ENCODE peak calls at places on chromosomes 1 and 21, in nine cellular contexts. One of them, this sample, is unnamed.

GRCh38 chr1:116329524-116330341 is 43.3 kb upstream of the ATP1A1 start:
- DNase-seq in AG09309: no peak
- DNase-seq in AG10803: no peak
- DNase-seq in sigmoid colon: no peak
- DNase-seq in left lung: no peak
- DNase-seq in GM06990: no peak
- DNase-seq in K562: no peak
- DNase-seq in A549: no peak
- DNase-seq in cardiac muscle cell: no peak
- DNase-seq in this sample: no peak

GRCh38 chr1:247047702-247048101 is 30.9 kb downstream of the ZNF670 start:
- DNase-seq in AG09309: no peak
- DNase-seq in AG10803: no peak
- DNase-seq in sigmoid colon: no peak
- DNase-seq in left lung: no peak
- DNase-seq in GM06990: no peak
- DNase-seq in K562: no peak
- DNase-seq in A549: no peak
- DNase-seq in cardiac muscle cell: no peak
- DNase-seq in this sample: no peak

GRCh38 chr1:100323428-100324106 is 28.7 kb upstream of the CDC14A start:
- DNase-seq in AG09309: peak
- DNase-seq in AG10803: peak
- DNase-seq in sigmoid colon: no peak
- DNase-seq in left lung: no peak
- DNase-seq in GM06990: no peak
- DNase-seq in K562: no peak
- DNase-seq in A549: no peak
- DNase-seq in cardiac muscle cell: no peak
- DNase-seq in this sample: peak

GRCh38 chr1:75879985-75880384 is 52.2 kb downstream of the ASB17 start:
- DNase-seq in AG09309: no peak
- DNase-seq in AG10803: no peak
- DNase-seq in sigmoid colon: no peak
- DNase-seq in left lung: no peak
- DNase-seq in GM06990: no peak
- DNase-seq in K562: no peak
- DNase-seq in A549: no peak
- DNase-seq in cardiac muscle cell: no peak
- DNase-seq in this sample: no peak

GRCh38 chr21:35265170-35265877 is 216.2 kb upstream of the RUNX1 start:
- DNase-seq in AG09309: no peak
- DNase-seq in AG10803: peak
- DNase-seq in sigmoid colon: no peak
- DNase-seq in left lung: no peak
- DNase-seq in GM06990: no peak
- DNase-seq in K562: no peak
- DNase-seq in A549: peak
- DNase-seq in cardiac muscle cell: no peak
- DNase-seq in this sample: peak

GRCh38 chr1:81553503-81553902 is 247.2 kb upstream of the ADGRL2 start:
- DNase-seq in AG09309: no peak
- DNase-seq in AG10803: no peak
- DNase-seq in sigmoid colon: no peak
- DNase-seq in left lung: no peak
- DNase-seq in GM06990: no peak
- DNase-seq in K562: no peak
- DNase-seq in A549: no peak
- DNase-seq in cardiac muscle cell: no peak
- DNase-seq in this sample: no peak

GRCh38 chr1:232472485-232473041 is 157.4 kb downstream of the SIPA1L2 start:
- DNase-seq in AG09309: peak
- DNase-seq in AG10803: peak
- DNase-seq in sigmoid colon: no peak
- DNase-seq in left lung: no peak
- DNase-seq in GM06990: no peak
- DNase-seq in K562: no peak
- DNase-seq in A549: no peak
- DNase-seq in cardiac muscle cell: no peak
- DNase-seq in this sample: peak

GRCh38 chr1:198605426-198605825 is 33.4 kb upstream of the PTPRC start:
- DNase-seq in AG09309: no peak
- DNase-seq in AG10803: no peak
- DNase-seq in sigmoid colon: no peak
- DNase-seq in left lung: no peak
- DNase-seq in GM06990: no peak
- DNase-seq in K562: no peak
- DNase-seq in A549: no peak
- DNase-seq in cardiac muscle cell: no peak
- DNase-seq in this sample: no peak

GRCh38 chr1:177163844-177164379 is 600 bp downstream of the ASTN1 start:
- DNase-seq in AG09309: no peak
- DNase-seq in AG10803: no peak
- DNase-seq in sigmoid colon: no peak
- DNase-seq in left lung: no peak
- DNase-seq in GM06990: no peak
- DNase-seq in K562: no peak
- DNase-seq in A549: no peak
- DNase-seq in cardiac muscle cell: no peak
- DNase-seq in this sample: no peak

GRCh38 chr1:177165069-177165439 is 542 bp upstream of the ASTN1 start:
- DNase-seq in AG09309: no peak
- DNase-seq in AG10803: no peak
- DNase-seq in sigmoid colon: no peak
- DNase-seq in left lung: no peak
- DNase-seq in GM06990: no peak
- DNase-seq in K562: no peak
- DNase-seq in A549: no peak
- DNase-seq in cardiac muscle cell: no peak
- DNase-seq in this sample: no peak

GRCh38 chr1:177164380-177165068 is at the start of gene ASTN1:
- DNase-seq in AG09309: no peak
- DNase-seq in AG10803: no peak
- DNase-seq in sigmoid colon: no peak
- DNase-seq in left lung: no peak
- DNase-seq in GM06990: no peak
- DNase-seq in K562: no peak
- DNase-seq in A549: no peak
- DNase-seq in cardiac muscle cell: peak
- DNase-seq in this sample: no peak
- H3K4me3 ChIP-seq in AG09309: peak
- H3K4me3 ChIP-seq in AG10803: peak
- H3K4me3 ChIP-seq in sigmoid colon: no peak
- H3K4me3 ChIP-seq in left lung: no peak
- H3K4me3 ChIP-seq in GM06990: no peak
- H3K4me3 ChIP-seq in K562: no peak
- H3K4me3 ChIP-seq in A549: peak
- H3K4me3 ChIP-seq in cardiac muscle cell: peak
- H3K4me3 ChIP-seq in this sample: peak

DNA sequence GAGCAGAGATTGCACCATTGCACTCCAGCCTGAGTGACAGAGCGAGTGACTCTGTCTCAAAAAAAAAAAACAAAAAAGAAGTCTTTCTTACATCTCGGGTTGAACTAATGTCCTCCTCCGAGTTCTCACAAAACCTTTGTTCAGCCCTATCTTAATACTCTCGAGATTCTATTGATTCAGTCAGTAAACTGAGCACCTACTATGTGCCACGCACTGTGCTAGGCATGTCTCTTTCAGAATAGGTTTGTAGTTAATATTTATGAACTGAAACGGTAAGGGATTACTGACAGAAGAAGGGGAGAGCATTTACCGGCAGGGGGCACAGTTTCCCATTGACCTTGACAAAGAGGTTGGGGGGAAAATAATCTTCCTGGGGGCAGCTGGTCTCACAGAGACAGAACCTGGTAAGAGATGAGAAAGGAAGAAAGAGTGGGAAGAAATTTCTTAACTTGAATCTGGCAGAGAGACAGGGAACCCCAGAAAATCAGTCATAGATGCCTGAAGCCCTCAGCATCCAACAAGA is 3.4 kb downstream of the PIAS3 start:
- DNase-seq in AG09309: no peak
- DNase-seq in AG10803: no peak
- DNase-seq in sigmoid colon: no peak
- DNase-seq in left lung: no peak
- DNase-seq in GM06990: no peak
- DNase-seq in K562: no peak
- DNase-seq in A549: no peak
- DNase-seq in cardiac muscle cell: no peak
- DNase-seq in this sample: no peak
- TF ChIP-seq CTCF in AG09309: peak
- TF ChIP-seq CTCF in AG10803: peak
- TF ChIP-seq CTCF in sigmoid colon: no peak
- TF ChIP-seq CTCF in left lung: no peak
- TF ChIP-seq CTCF in GM06990: peak
- TF ChIP-seq CTCF in K562: no peak
- TF ChIP-seq CTCF in A549: peak
- TF ChIP-seq CTCF in cardiac muscle cell: peak
- TF ChIP-seq CTCF in this sample: peak

GRCh38 chr1:205505791-205506190 is 1.3 kb downstream of the CDK18 start:
- DNase-seq in AG09309: no peak
- DNase-seq in AG10803: peak
- DNase-seq in sigmoid colon: peak
- DNase-seq in left lung: no peak
- DNase-seq in GM06990: no peak
- DNase-seq in K562: no peak
- DNase-seq in A549: no peak
- DNase-seq in cardiac muscle cell: no peak
- DNase-seq in this sample: no peak
- H3K4me3 ChIP-seq in AG09309: no peak
- H3K4me3 ChIP-seq in AG10803: no peak
- H3K4me3 ChIP-seq in sigmoid colon: peak
- H3K4me3 ChIP-seq in left lung: peak
- H3K4me3 ChIP-seq in GM06990: no peak
- H3K4me3 ChIP-seq in K562: no peak
- H3K4me3 ChIP-seq in A549: no peak
- H3K4me3 ChIP-seq in cardiac muscle cell: peak
- H3K4me3 ChIP-seq in this sample: no peak

GRCh38 chr1:5917281-5917590 is 75.0 kb downstream of the NPHP4 start:
- DNase-seq in AG09309: no peak
- DNase-seq in AG10803: no peak
- DNase-seq in sigmoid colon: no peak
- DNase-seq in left lung: no peak
- DNase-seq in GM06990: no peak
- DNase-seq in K562: no peak
- DNase-seq in A549: no peak
- DNase-seq in cardiac muscle cell: no peak
- DNase-seq in this sample: no peak

GRCh38 chr1:5917591-5918274 is 74.5 kb downstream of the NPHP4 start:
- DNase-seq in AG09309: no peak
- DNase-seq in AG10803: no peak
- DNase-seq in sigmoid colon: no peak
- DNase-seq in left lung: no peak
- DNase-seq in GM06990: no peak
- DNase-seq in K562: peak
- DNase-seq in A549: no peak
- DNase-seq in cardiac muscle cell: no peak
- DNase-seq in this sample: no peak

GRCh38 chr1:5915587-5916571 is 76.3 kb downstream of the NPHP4 start:
- DNase-seq in AG09309: no peak
- DNase-seq in AG10803: peak
- DNase-seq in sigmoid colon: no peak
- DNase-seq in left lung: peak
- DNase-seq in GM06990: no peak
- DNase-seq in K562: peak
- DNase-seq in A549: peak
- DNase-seq in cardiac muscle cell: peak
- DNase-seq in this sample: peak

GRCh38 chr1:5918275-5918649 is 74.0 kb downstream of the NPHP4 start:
- DNase-seq in AG09309: no peak
- DNase-seq in AG10803: no peak
- DNase-seq in sigmoid colon: no peak
- DNase-seq in left lung: no peak
- DNase-seq in GM06990: no peak
- DNase-seq in K562: no peak
- DNase-seq in A549: no peak
- DNase-seq in cardiac muscle cell: no peak
- DNase-seq in this sample: no peak

GRCh38 chr1:5916572-5917280 is 75.5 kb downstream of the NPHP4 start:
- DNase-seq in AG09309: no peak
- DNase-seq in AG10803: no peak
- DNase-seq in sigmoid colon: no peak
- DNase-seq in left lung: no peak
- DNase-seq in GM06990: no peak
- DNase-seq in K562: no peak
- DNase-seq in A549: no peak
- DNase-seq in cardiac muscle cell: no peak
- DNase-seq in this sample: no peak
- TF ChIP-seq CTCF in AG09309: no peak
- TF ChIP-seq CTCF in AG10803: no peak
- TF ChIP-seq CTCF in sigmoid colon: no peak
- TF ChIP-seq CTCF in left lung: no peak
- TF ChIP-seq CTCF in GM06990: no peak
- TF ChIP-seq CTCF in K562: no peak
- TF ChIP-seq CTCF in A549: no peak
- TF ChIP-seq CTCF in cardiac muscle cell: no peak
- TF ChIP-seq CTCF in this sample: no peak

DNA sequence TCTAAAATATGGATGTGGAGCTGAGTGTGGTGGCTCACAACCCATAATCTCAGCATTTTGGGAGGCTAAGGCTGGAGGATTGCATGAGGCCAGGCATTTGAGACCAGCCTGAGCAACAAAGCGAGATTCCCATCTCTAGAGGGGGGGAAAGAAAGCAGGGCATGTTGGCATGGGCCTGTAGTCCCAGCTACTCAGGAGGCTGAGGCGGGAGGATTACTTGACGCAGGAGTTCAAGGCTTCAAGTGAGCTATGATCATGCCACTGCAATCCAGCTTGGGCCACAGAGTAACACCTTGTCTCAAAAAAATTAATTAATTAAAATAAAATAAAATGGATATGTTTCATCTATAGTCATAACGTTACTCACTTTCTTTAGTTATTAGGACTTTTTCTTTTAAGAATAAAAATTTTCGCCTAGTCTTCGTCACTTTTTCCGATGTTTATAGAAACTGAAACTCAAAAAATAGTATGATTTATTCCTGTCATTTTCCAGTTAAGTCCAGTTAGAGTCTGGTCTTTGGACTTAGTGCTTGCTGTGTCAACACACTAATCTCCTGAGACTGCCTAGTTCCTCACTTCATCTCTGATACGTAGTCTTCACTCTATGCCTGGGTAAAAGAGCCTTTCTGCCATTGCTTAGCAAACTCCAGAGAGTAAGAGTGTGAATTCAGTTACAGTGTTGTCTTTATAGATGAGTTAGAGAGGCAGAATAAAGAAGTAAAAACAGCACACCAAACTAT is 28.0 kb downstream of the IARS2 start:
- DNase-seq in AG09309: no peak
- DNase-seq in AG10803: no peak
- DNase-seq in sigmoid colon: no peak
- DNase-seq in left lung: no peak
- DNase-seq in GM06990: no peak
- DNase-seq in K562: no peak
- DNase-seq in A549: peak
- DNase-seq in cardiac muscle cell: no peak
- DNase-seq in this sample: no peak
- H3K4me3 ChIP-seq in AG09309: no peak
- H3K4me3 ChIP-seq in AG10803: no peak
- H3K4me3 ChIP-seq in sigmoid colon: no peak
- H3K4me3 ChIP-seq in left lung: no peak
- H3K4me3 ChIP-seq in GM06990: no peak
- H3K4me3 ChIP-seq in K562: no peak
- H3K4me3 ChIP-seq in A549: no peak
- H3K4me3 ChIP-seq in cardiac muscle cell: no peak
- H3K4me3 ChIP-seq in this sample: no peak